ENCODE peak calls at places on chromosome 6, in eight cellular contexts. P is heart left ventricle, U is adrenal gland, X is ovary, I is uterus, O is heart right ventricle, R is lower lobe of right lung, N is WERI-Rb-1. A is an unnamed sample.

GRCh38 chr6:170294813-170295518 is 4.1 kb upstream of the DLL1 start:
- DNase-seq in X (no peak), R (no peak), N (no peak), O (no peak), U (no peak), P (no peak), I (no peak), A (no peak)

GRCh38 chr6:46652232-46652602 is 401 bp downstream of the CYP39A1 start:
- DNase-seq in I (no peak), X (no peak), N (no peak), U (no peak), R (no peak), O (no peak), P (no peak), A (no peak)

GRCh38 chr6:125558907-125559306 is 190.5 kb upstream of the HEY2 start:
- DNase-seq in N (peak), X (no peak), P (no peak), O (no peak), R (no peak), U (no peak), I (no peak), A (no peak)

GRCh38 chr6:170276369-170277057 is 14.4 kb downstream of the DLL1 start:
- DNase-seq in N (no peak), O (peak), X (peak), R (no peak), I (peak), U (peak), P (peak), A (peak)

GRCh38 chr6:122548281-122548680 is 61.9 kb upstream of the PKIB start:
- DNase-seq in P (no peak), I (no peak), U (no peak), O (no peak), X (no peak), N (no peak), R (no peak), A (no peak)

GRCh38 chr6:110618591-110619267 is 142.3 kb upstream of the SLC22A16 start:
- DNase-seq in P (no peak), N (no peak), O (no peak), I (no peak), X (no peak), R (no peak), U (no peak), A (no peak)

GRCh38 chr6:8177721-8178120 is 75.4 kb upstream of the EEF1E1 start:
- DNase-seq in O (no peak), R (no peak), U (no peak), I (no peak), X (no peak), P (no peak), N (no peak), A (no peak)

GRCh38 chr6:133632206-133632605 is 256.7 kb upstream of the TCF21 start:
- DNase-seq in I (no peak), U (no peak), N (no peak), R (no peak), O (no peak), X (no peak), P (no peak), A (no peak)

GRCh38 chr6:100412872-100413271 is 51.8 kb downstream of the SIM1 start:
- DNase-seq in X (no peak), R (no peak), P (no peak), I (no peak), O (no peak), N (no peak), U (no peak), A (no peak)

GRCh38 chr6:159487636-159488035 is 205.4 kb downstream of the SOD2 start:
- DNase-seq in O (no peak), X (no peak), P (no peak), U (no peak), I (no peak), N (no peak), R (no peak), A (no peak)

GRCh38 chr6:125511809-125512341 is 210.1 kb upstream of the HDDC2 start:
- DNase-seq in O (no peak), R (no peak), P (no peak), I (no peak), U (no peak), N (no peak), X (no peak), A (no peak)

DNA sequence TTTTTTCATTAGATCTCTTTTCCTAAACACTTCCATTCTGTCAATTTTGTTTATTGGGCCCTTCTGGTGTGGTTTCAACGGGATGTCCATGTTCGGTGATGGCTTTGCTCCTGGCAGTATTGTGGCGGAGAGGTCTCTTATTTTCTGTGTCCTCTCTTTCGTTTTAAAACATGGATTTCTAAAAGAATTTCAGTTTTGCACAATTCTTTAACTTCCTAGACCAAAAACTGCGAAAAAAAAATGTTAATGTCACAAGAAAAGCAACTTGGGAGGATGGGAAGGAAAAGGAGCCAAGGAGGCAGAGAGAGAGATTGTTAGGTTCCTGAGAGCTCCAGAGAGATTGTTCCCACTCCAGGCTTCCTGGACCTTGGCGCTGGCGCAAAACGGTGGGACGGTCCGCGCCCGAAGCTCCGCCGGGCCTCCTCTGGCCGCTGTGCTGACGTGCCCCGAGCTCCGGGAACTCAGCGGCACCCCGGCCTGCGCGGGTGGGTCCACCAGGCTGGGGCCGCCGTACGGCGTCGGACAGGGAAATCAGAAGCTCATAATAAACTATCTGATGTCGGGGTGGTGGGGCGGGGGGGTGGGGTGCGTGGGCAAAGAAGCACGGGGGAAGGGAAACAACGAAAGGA is 887 bp upstream of the OLIG3 start:
- DNase-seq in P (no peak), N (no peak), R (no peak), U (no peak), O (no peak), X (no peak), I (no peak), A (no peak)
- H3K4me3 ChIP-seq in P (no peak), N (no peak), R (no peak), U (no peak), O (no peak), X (no peak), I (no peak), A (no peak)

GRCh38 chr6:41100871-41101287 is 28.1 kb downstream of the NFYA start:
- DNase-seq in N (no peak), R (peak), U (no peak), P (peak), X (peak), I (no peak), O (no peak), A (peak)
- TF ChIP-seq CTCF in N (no peak), R (no peak), U (no peak), P (no peak), X (no peak), I (no peak), O (no peak), A (no peak)

GRCh38 chr6:53014744-53015143 is 19.7 kb upstream of the GSTA4 start:
- DNase-seq in R (no peak), P (no peak), X (no peak), I (no peak), N (no peak), O (no peak), U (no peak), A (no peak)
- H3K27ac ChIP-seq in R (peak), P (no peak), X (no peak), I (no peak), N (no peak), O (no peak), U (peak), A (no peak)

DNA sequence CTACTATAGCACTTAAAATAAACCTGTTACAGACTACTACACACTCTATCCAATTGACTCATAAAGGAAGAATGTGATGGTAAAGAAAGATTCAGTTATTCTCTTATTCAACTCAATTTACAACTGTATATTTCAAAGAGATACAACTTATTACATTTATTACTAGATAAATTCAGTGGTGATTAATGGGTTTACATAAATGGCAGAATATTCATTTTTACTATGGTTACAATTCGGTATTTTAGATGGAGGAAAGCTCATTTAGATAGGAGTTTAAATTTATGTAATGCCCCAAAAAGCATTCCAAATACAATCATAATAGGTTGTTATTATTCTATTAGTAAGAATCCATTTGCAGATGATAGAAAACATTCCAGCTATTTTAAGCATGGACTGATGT is 439.1 kb upstream of the OPRM1 start:
- DNase-seq in R (no peak), N (no peak), O (no peak), I (no peak), U (no peak), X (no peak), P (no peak), A (no peak)
- H3K4me3 ChIP-seq in R (no peak), N (no peak), O (no peak), I (no peak), U (no peak), X (no peak), P (no peak), A (no peak)

DNA sequence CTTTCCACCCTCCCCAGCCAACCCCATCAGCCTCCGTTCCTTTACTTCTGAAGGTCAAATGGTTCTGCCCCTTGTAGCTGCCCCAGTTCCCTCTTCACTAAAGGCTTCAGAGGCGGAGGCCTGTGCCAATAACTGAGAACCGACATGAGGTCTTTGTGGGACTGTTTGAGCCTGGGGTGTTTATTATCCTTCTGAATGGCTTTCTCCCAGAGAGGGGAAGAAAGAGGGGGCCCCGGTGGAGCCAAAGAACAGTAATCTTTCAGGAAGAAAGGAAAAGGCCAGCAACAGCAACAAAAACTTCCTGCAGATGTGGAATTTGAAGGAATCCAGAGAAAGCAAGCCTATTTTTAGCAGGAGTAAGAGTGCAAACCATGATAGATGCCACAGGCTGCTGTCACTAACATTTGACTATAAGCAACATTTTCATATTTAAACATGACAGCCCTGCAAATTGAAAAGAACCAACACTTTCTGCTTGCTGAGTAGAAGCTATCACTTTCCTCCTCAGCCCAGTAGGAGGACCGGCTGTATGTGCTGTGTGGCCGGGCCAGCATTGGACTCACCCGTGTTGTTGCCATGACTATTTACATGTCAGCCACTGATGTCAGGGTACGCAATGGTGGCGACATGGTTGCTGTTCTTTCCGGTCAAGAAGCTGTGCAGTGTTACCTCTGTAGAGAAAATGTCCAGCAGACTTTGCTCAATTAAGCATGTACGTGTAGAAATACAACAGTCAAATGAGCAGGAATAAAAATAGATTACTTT is 121.3 kb downstream of the SOBP start:
- DNase-seq in U (no peak), P (no peak), X (no peak), N (no peak), I (no peak), O (peak), R (no peak), A (no peak)
- TF ChIP-seq CTCF in U (no peak), P (no peak), X (no peak), N (no peak), I (no peak), O (no peak), R (no peak), A (no peak)

GRCh38 chr6:105382477-105382876 is 20.4 kb downstream of the PREP start:
- DNase-seq in U (no peak), X (no peak), R (no peak), O (no peak), P (no peak), I (no peak), N (no peak), A (no peak)
- H3K27ac ChIP-seq in U (no peak), X (no peak), R (no peak), O (no peak), P (no peak), I (no peak), N (no peak), A (no peak)

GRCh38 chr6:83432626-83433025 is 1.8 kb upstream of the ME1 start:
- DNase-seq in U (no peak), R (no peak), X (no peak), P (no peak), I (no peak), N (no peak), O (no peak), A (no peak)

GRCh38 chr6:83429269-83429668 is 1.6 kb downstream of the ME1 start:
- DNase-seq in U (no peak), R (no peak), N (no peak), X (no peak), P (no peak), I (no peak), O (no peak), A (no peak)

GRCh38 chr6:83429857-83430605 is 820 bp downstream of the ME1 start:
- DNase-seq in P (no peak), U (peak), O (no peak), X (peak), I (no peak), N (no peak), R (peak), A (no peak)

GRCh38 chr6:83431545-83432165 is 804 bp upstream of the ME1 start:
- DNase-seq in U (peak), I (no peak), O (no peak), R (no peak), P (no peak), N (no peak), X (no peak), A (no peak)

DNA sequence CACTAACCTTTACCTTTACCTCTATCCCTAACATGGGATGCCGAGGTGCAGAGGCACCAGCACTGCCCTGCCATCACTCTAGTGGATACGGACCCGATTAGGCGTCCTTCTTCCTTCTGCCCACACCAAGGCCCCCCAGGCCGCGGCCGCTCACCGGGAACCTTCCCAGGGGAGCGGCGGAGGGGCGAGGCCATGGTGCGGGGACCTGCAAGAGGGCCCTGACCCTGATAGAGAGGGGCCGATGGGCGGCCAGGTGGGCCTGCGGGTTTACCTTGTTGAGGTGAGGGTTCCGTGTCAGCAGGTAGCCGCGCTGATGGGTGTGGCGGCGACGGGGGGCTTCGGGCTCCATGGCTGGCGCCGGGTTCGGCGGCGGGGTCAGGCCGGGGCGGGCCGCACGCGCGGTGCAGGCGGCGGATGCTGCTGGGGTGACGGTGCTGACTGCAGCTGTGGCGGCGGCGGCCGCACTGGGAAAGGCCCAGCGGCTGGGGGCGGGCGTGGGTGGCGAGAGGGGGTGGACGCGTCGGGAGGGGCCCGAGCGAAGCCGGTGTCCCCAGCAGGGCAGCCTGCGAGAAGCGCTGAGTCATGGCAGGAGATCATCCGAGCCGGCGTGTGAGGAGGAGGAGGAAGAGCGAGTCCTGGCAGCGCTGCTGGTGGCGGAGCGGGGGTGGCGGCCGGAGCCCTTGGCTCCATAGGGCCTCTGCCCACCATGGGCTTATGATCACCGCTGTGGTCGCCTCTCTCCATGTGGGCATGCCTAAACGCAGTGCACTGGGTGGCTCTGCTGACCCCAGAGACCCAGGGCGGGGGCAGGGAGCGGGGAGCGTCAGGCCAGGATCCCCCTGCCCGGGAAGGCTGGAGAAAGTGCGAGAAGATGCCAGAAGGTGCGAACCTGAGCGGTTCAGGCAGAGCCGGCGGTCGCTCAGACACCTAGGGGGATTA is at the start of gene ME1:
- DNase-seq in I (peak), P (peak), R (peak), N (peak), O (peak), U (peak), X (peak), A (peak)
- H3K4me3 ChIP-seq in I (peak), P (peak), R (peak), N (peak), O (peak), U (peak), X (peak), A (peak)

A was measured in left ventricle myocardium inferior.